ENCODE peak calls at places on chromosomes 4 and X, in five cellular contexts. F is fibroblast of mammary gland, S is tibial nerve, L is lower lobe of right lung, M is endodermal cell. A is an unnamed sample.

GRCh38 chr4:124177647-124178425 is 534.7 kb downstream of the ANKRD50 start:
- DNase-seq in F (peak; percentile 90), S (no peak), L (no peak), M (no peak), A (no peak)

GRCh38 chr4:113083346-113083745 is 33.9 kb downstream of the ANK2 start:
- DNase-seq in F (no peak), S (no peak), L (no peak), M (no peak), A (no peak)

GRCh38 chrX:109732319-109732779 is 708 bp downstream of the ACSL4 start:
- DNase-seq in F (peak; percentile 60), S (no peak), L (no peak), M (no peak), A (no peak)

GRCh38 chr4:1826531-1827350 is 29.2 kb downstream of the LETM1 start:
- DNase-seq in F (no peak), S (no peak), L (no peak), M (no peak), A (no peak)

GRCh38 chr4:26020083-26020668 is 106.2 kb downstream of the SMIM20 start:
- DNase-seq in F (peak; percentile 95), S (no peak), L (no peak), M (no peak), A (peak; percentile 8)

GRCh38 chrX:43655151-43655676 is 885 bp upstream of the MAOA start:
- DNase-seq in F (peak; percentile 44), S (peak; percentile 10), L (peak; percentile 63), M (peak; percentile 81), A (peak; percentile 28)

GRCh38 chrX:2629316-2630168 is 61.6 kb upstream of the CD99 start:
- DNase-seq in F (no peak), S (no peak), L (no peak), M (no peak), A (no peak)

GRCh38 chrX:101785142-101785541 is 125.5 kb upstream of the ARMCX2 start:
- DNase-seq in F (no peak), S (no peak), L (no peak), M (no peak), A (no peak)

DNA sequence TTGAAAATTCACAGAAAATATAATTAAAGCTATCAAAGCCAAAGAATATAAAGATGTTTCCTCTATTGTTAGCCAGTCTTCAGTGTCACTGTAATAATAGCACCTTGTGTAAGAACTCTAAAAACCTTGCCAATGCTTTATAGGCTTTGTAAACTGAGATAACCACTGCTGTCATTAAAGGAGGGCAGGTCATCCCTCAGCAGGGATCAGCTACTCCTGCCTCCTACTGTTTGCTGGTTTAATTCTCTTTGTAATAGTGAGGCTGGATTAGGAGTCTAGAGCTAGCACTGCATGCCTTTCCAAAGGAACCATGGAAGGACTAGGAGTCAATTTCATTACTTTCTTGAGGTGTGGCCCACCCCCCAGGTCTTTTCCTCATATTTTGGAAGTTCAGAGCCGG is 46.2 kb downstream of the FHIP1A start:
- DNase-seq in F (no peak), S (no peak), L (no peak), M (peak; percentile 49), A (no peak)
- TF ChIP-seq CTCF in F (no peak), S (no peak), L (no peak), M (peak; percentile 43), A (no peak)

GRCh38 chr4:150419939-150420338 is 162.0 kb upstream of the MAB21L2 start:
- DNase-seq in F (no peak), S (no peak), L (no peak), M (no peak), A (no peak)
- TF ChIP-seq CTCF in F (no peak), S (no peak), L (no peak), M (no peak), A (no peak)

GRCh38 chrX:88982933-88983332 is 235.9 kb downstream of the CPXCR1 start:
- DNase-seq in F (no peak), S (no peak), L (no peak), M (peak; percentile 51), A (no peak)

GRCh38 chrX:88990882-88991582 is 244.0 kb downstream of the CPXCR1 start:
- DNase-seq in F (no peak), S (no peak), L (no peak), M (no peak), A (no peak)

GRCh38 chrX:88991583-88992132 is 244.6 kb downstream of the CPXCR1 start:
- DNase-seq in F (no peak), S (no peak), L (no peak), M (peak; percentile 54), A (no peak)

GRCh38 chrX:88988796-88989195 is 241.8 kb downstream of the CPXCR1 start:
- DNase-seq in F (no peak), S (no peak), L (no peak), M (no peak), A (no peak)
- TF ChIP-seq CTCF in F (no peak), S (no peak), L (no peak), M (no peak), A (no peak)

GRCh38 chr4:107866726-107867125 is 42.0 kb downstream of the SGMS2 start:
- DNase-seq in F (peak; percentile 60), S (no peak), L (no peak), M (no peak), A (no peak)
- TF ChIP-seq CTCF in F (no peak), S (no peak), L (no peak), M (no peak), A (no peak)

GRCh38 chrX:12441376-12442128 is 303.3 kb downstream of the FRMPD4 start:
- DNase-seq in F (peak; percentile 90), S (peak; percentile 14), L (no peak), M (no peak), A (no peak)
- TF ChIP-seq CTCF in F (peak; percentile 32), S (no peak), L (no peak), M (no peak), A (no peak)

DNA sequence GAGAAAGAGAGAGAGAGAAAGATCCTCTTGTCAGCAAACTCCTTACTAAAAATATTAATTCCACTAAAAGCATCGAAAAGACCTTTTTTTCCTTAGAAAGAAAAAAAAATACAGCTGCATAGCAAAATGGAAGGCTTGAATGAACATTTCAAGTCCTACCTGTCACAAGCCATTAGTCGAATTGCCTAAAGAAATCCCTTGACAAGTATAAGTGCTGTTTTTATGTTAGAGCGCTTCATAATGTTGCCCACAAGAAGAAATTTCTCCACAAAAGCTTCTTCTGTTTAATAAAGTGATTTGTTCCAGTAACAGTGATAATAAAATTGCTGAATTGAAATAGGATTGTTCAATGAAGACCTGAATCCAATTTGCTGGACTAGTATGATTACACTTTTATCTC is 105.9 kb downstream of the NKX6-1 start:
- DNase-seq in F (no peak), S (no peak), L (no peak), M (no peak), A (no peak)
- TF ChIP-seq CTCF in F (no peak), S (no peak), L (no peak), M (no peak), A (no peak)

GRCh38 chr4:74794341-74794801 is at the start of gene BTC:
- DNase-seq in F (peak; percentile 5), S (no peak), L (peak; percentile 72), M (peak; percentile 77), A (peak; percentile 79)

GRCh38 chr4:74790652-74791051 is 3.7 kb downstream of the BTC start:
- DNase-seq in F (no peak), S (no peak), L (no peak), M (no peak), A (no peak)

GRCh38 chr4:74789518-74789917 is 4.8 kb downstream of the BTC start:
- DNase-seq in F (no peak), S (no peak), L (no peak), M (no peak), A (no peak)

GRCh38 chr4:74796631-74797030 is 2.3 kb upstream of the BTC start:
- DNase-seq in F (no peak), S (no peak), L (no peak), M (no peak), A (no peak)

GRCh38 chr4:74793757-74794340 is 474 bp downstream of the BTC start:
- DNase-seq in F (peak; percentile 13), S (no peak), L (peak; percentile 81), M (peak; percentile 93), A (peak; percentile 75)
- TF ChIP-seq CTCF in F (no peak), S (peak; percentile 10), L (peak; percentile 30), M (peak; percentile 77), A (no peak)

DNA sequence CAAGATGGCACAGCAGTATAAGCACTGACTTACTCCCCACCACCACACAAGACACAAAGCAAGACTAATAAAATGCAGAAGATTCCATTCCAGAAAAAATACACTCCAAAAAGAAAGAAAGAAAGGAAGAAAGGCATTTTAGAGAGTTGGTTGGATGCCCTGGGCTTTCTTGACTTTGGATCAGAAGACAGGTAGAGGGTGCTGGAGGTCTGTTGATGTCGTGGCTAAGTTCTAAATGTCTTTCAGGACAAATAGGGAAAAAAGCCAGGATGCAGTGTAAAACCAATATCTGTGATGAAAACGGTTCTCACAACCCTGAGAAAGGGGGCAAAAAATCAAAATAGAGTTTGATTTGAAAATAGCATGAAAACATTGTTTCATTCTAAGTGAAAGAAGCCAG is 555.2 kb upstream of the PRKX start:
- DNase-seq in F (no peak), S (no peak), L (no peak), M (no peak), A (no peak)
- TF ChIP-seq CTCF in F (no peak), S (no peak), L (no peak), M (peak; percentile 68), A (no peak)

GRCh38 chr4:46648088-46648744 is 258.3 kb upstream of the GABRA2 start:
- DNase-seq in F (peak; percentile 20), S (no peak), L (no peak), M (peak; percentile 89), A (peak; percentile 1)
- TF ChIP-seq CTCF in F (peak; percentile 36), S (no peak), L (no peak), M (peak; percentile 95), A (no peak)

A was measured in Calu3.